ENCODE peak calls at places on chromosomes 2 and 18, in six cellular contexts. X is PC-3, D is GM23248, C is HCT116, Z is SK-N-SH, L is MM.1S. O is an unnamed sample. For H3K4me1 and H3K9me2, the result is how much of the 10 kb centered on the place peaks cover.

GRCh38 chr18:24553886-24554285 is 93.4 kb downstream of the HRH4 start:
- DNase-seq in X (no peak), D (no peak), C (no peak), Z (peak), L (no peak), O (no peak)

GRCh38 chr2:223043164-223043941 is 8.6 kb upstream of the KCNE4 start:
- DNase-seq in X (no peak), D (no peak), C (no peak), Z (no peak), L (no peak), O (no peak)

GRCh38 chr2:69618362-69618761 is 25.2 kb downstream of the AAK1 start:
- DNase-seq in X (no peak), D (peak), C (no peak), Z (no peak), L (no peak), O (no peak)

GRCh38 chr2:32735370-32735769 is 107.5 kb downstream of the TTC27 start:
- DNase-seq in X (no peak), D (no peak), C (no peak), Z (no peak), L (no peak), O (no peak)

GRCh38 chr2:180208841-180209240 is 201.7 kb upstream of the CWC22 start:
- DNase-seq in X (peak), D (peak), C (no peak), Z (no peak), L (no peak), O (no peak)

GRCh38 chr2:21256006-21256405 is 132.2 kb downstream of the TDRD15 start:
- DNase-seq in X (no peak), D (no peak), C (no peak), Z (no peak), L (peak), O (no peak)

GRCh38 chr2:182980115-182980514 is 58.1 kb downstream of the NCKAP1 start:
- DNase-seq in X (peak), D (peak), C (peak), Z (peak), L (peak), O (peak)

GRCh38 chr18:3305354-3305762 is 43.4 kb downstream of the MYL12B start:
- DNase-seq in X (peak), D (peak), C (no peak), Z (no peak), L (no peak), O (no peak)

GRCh38 chr2:191051825-191052778 is 38.1 kb upstream of the STAT1 start:
- DNase-seq in X (peak), D (peak), C (peak), Z (peak), L (peak), O (peak)

GRCh38 chr18:77209587-77209986 is 40.1 kb upstream of the GALR1 start:
- DNase-seq in X (peak), D (peak), C (no peak), Z (no peak), L (no peak), O (no peak)

GRCh38 chr2:112159454-112159921 is 21.3 kb downstream of the FBLN7 start:
- DNase-seq in X (no peak), D (no peak), C (no peak), Z (no peak), L (no peak), O (no peak)

GRCh38 chr2:122481717-122482116 is 726.3 kb downstream of the TSN start:
- DNase-seq in X (peak), D (peak), C (no peak), Z (no peak), L (no peak), O (peak)

GRCh38 chr2:26816893-26817292 is 31.0 kb downstream of the CENPA start:
- DNase-seq in X (no peak), D (no peak), C (peak), Z (peak), L (peak), O (no peak)

GRCh38 chr2:108297436-108298141 is 8.9 kb downstream of the SULT1C2 start:
- DNase-seq in X (peak), D (peak), C (no peak), Z (no peak), L (no peak), O (no peak)

GRCh38 chr2:105114551-105114950 is 76.7 kb downstream of the MRPS9 start:
- DNase-seq in X (peak), D (peak), C (peak), Z (peak), L (peak), O (peak)

GRCh38 chr2:227939271-227940027 is 68.0 kb downstream of the DAW1 start:
- DNase-seq in X (peak), D (peak), C (peak), Z (peak), L (peak), O (peak)

GRCh38 chr2:232890896-232891601 is 21.0 kb downstream of the SNORC start:
- DNase-seq in X (no peak), D (peak), C (peak), Z (no peak), L (peak), O (no peak)

GRCh38 chr2:36493221-36493620 is 104.7 kb downstream of the FEZ2 start:
- DNase-seq in X (no peak), D (peak), C (no peak), Z (no peak), L (no peak), O (no peak)

GRCh38 chr2:38835990-38836389 is 39.7 kb downstream of the DHX57 start:
- DNase-seq in X (no peak), D (no peak), C (no peak), Z (no peak), L (no peak), O (no peak)

GRCh38 chr2:72115361-72116080 is 32.1 kb downstream of the CYP26B1 start:
- DNase-seq in X (peak), D (peak), C (peak), Z (peak), L (no peak), O (no peak)

GRCh38 chr2:70527447-70528080 is 26.1 kb downstream of the TGFA start:
- DNase-seq in X (no peak), D (peak), C (no peak), Z (no peak), L (no peak), O (no peak)

GRCh38 chr2:198499539-198499938 is 695.1 kb downstream of the PLCL1 start:
- DNase-seq in X (no peak), D (peak), C (no peak), Z (no peak), L (no peak), O (no peak)

GRCh38 chr18:79856119-79857080 is 58.7 kb downstream of the KCNG2 start:
- DNase-seq in X (peak), D (peak), C (no peak), Z (peak), L (no peak), O (peak)

GRCh38 chr2:235382091-235383000 is 111.5 kb upstream of the AGAP1 start:
- DNase-seq in X (no peak), D (peak), C (no peak), Z (no peak), L (no peak), O (no peak)

GRCh38 chr18:34122724-34123334 is 101.9 kb downstream of the NOL4 start:
- DNase-seq in X (peak), D (peak), C (peak), Z (peak), L (peak), O (peak)

GRCh38 chr2:113164930-113165585 is 8.7 kb upstream of the PSD4 start:
- DNase-seq in X (no peak), D (no peak), C (no peak), Z (no peak), L (no peak), O (no peak)

GRCh38 chr2:43340945-43341356 is 114.5 kb upstream of the ZFP36L2 start:
- DNase-seq in X (peak), D (peak), C (no peak), Z (no peak), L (no peak), O (no peak)

GRCh38 chr2:44825702-44826101 is 115.8 kb upstream of the SIX3 start:
- DNase-seq in X (no peak), D (no peak), C (no peak), Z (no peak), L (no peak), O (no peak)

GRCh38 chr2:171013851-171014250 is 84.8 kb downstream of the GORASP2 start:
- DNase-seq in X (no peak), D (no peak), C (no peak), Z (no peak), L (no peak), O (no peak)

GRCh38 chr18:54440292-54440691 is 82.6 kb downstream of the C18orf54 start:
- DNase-seq in X (no peak), D (no peak), C (no peak), Z (no peak), L (no peak), O (no peak)

GRCh38 chr18:48623468-48624220 is 84.8 kb downstream of the CTIF start:
- DNase-seq in X (peak), D (peak), C (no peak), Z (no peak), L (no peak), O (no peak)

GRCh38 chr2:109173311-109174171 is 44.5 kb downstream of the SH3RF3 start:
- DNase-seq in X (no peak), D (peak), C (no peak), Z (peak), L (no peak), O (no peak)

GRCh38 chr18:73199151-73199550 is 331.4 kb upstream of the NETO1 start:
- DNase-seq in X (peak), D (peak), C (no peak), Z (no peak), L (no peak), O (no peak)

GRCh38 chr2:105678346-105678745 is 66.4 kb upstream of the NCK2 start:
- DNase-seq in X (peak), D (no peak), C (no peak), Z (no peak), L (no peak), O (no peak)

GRCh38 chr2:217798191-217798590 is 204.6 kb downstream of the TNS1 start:
- DNase-seq in X (no peak), D (no peak), C (no peak), Z (no peak), L (no peak), O (no peak)

GRCh38 chr2:217798743-217799552 is 203.8 kb downstream of the TNS1 start:
- DNase-seq in X (no peak), D (no peak), C (no peak), Z (no peak), L (no peak), O (no peak)

GRCh38 chr2:217797661-217798069 is 205.1 kb downstream of the TNS1 start:
- DNase-seq in X (peak), D (no peak), C (no peak), Z (peak), L (peak), O (no peak)

GRCh38 chr2:217795706-217796465 is 206.9 kb downstream of the TNS1 start:
- DNase-seq in X (no peak), D (no peak), C (no peak), Z (peak), L (no peak), O (no peak)

GRCh38 chr2:217797170-217797569 is 205.6 kb downstream of the TNS1 start:
- DNase-seq in X (no peak), D (no peak), C (no peak), Z (peak), L (no peak), O (no peak)
- H3K4me1 ChIP-seq in X (under half), D (under half), C (under half), Z (under half), L (under half), O (under half)

DNA sequence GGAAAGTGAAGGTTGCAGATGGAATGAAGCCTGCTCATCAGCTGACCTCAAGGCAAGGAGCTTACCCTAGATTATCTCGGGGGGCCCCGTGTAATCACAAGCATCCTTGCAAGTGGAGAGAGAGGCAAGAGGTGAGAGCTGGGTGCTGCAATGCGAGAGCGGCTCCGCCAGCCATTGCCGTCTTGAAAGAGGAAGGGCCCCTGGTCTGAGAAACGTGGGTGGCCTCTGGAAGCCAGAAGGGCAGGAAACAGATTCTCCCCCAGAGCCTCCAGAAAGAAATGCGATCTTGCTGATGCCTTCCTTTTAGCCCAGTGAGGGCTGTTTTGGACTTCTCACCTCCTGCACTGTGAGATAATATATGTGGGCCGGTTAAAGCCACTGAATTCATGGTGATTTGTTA is 319.6 kb upstream of the HS6ST1 start:
- DNase-seq in X (no peak), D (no peak), C (no peak), Z (no peak), L (no peak), O (no peak)
- H3K9me2 ChIP-seq in X (under half), D (under half), C (under half), Z (under half), L (under half), O (under half)

DNA sequence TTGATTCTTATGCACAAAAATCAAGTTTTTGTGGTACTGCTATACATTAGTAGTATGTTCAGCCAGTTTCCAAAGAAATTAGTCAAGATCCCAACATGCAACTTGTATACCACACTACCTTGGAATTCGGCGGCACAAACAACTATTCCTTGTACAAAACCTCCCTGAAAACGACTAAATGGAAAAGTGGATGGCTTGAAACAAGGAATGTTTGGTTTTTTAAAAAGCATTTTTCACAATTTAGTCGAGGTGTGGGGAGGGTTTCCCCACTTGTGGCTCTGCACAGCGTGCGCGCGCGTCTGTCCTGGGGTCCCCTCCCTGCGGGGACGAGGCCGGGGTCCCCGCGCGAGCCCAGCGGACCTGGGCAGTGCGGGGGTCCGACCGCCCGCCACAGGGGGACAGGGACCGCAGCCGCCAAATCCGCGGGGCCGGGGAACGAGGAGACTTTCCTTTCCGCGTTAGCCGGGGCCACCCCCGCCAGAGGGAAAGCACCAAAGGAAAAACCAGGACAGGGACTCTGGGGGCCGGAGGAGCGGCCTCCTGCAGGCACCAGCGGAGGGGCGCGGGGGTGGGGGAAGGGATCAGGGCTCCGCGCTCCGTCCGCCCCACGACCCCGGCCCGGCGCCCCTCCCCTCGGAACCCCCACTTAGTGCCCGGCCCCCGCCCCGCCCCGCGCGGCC is 534 bp upstream of the SOCS6 start:
- DNase-seq in X (peak), D (peak), C (no peak), Z (no peak), L (no peak), O (no peak)
- H3K9ac ChIP-seq in X (peak), D (peak), C (peak), Z (peak), L (no peak), O (no peak)

GRCh38 chr2:99545622-99546021 is 55.8 kb upstream of the REV1 start:
- DNase-seq in X (no peak), D (no peak), C (no peak), Z (no peak), L (no peak), O (no peak)
- H3K4me1 ChIP-seq in X (under half), D (under half), C (under half), Z (under half), L (under half), O (under half)